ENCODE peak calls at places on chromosomes 13 and 19, in four cellular contexts. E, W, O and G are unnamed samples. For H3K36me3 and H3K9me3, the result is how much of the 10 kb centered on the place peaks cover.

GRCh38 chr13:79456051-79456450 is 24.9 kb upstream of the NDFIP2 start:
- DNase-seq in E (no peak), W (no peak), O (no peak), G (no peak)

GRCh38 chr19:40592170-40592569 is 9.0 kb upstream of the LTBP4 start:
- DNase-seq in E (no peak), W (no peak), O (no peak), G (no peak)

GRCh38 chr19:29528946-29529645 is 3.3 kb downstream of the VSTM2B start:
- DNase-seq in E (no peak), W (no peak), O (no peak), G (no peak)

GRCh38 chr19:7368456-7368855 is 19.7 kb downstream of the ARHGEF18 start:
- DNase-seq in E (no peak), W (no peak), O (no peak), G (peak)

GRCh38 chr13:106277483-106278154 is 257.8 kb downstream of the EFNB2 start:
- DNase-seq in E (peak), W (no peak), O (no peak), G (no peak)

GRCh38 chr19:35519291-35519690 is 5.8 kb upstream of the DMKN start:
- DNase-seq in E (no peak), W (no peak), O (no peak), G (peak)

GRCh38 chr19:13817018-13817614 is 21.9 kb downstream of the ZSWIM4 start:
- DNase-seq in E (peak), W (no peak), O (peak), G (peak)

GRCh38 chr19:47644199-47644598 is 35.3 kb downstream of the BICRA start:
- DNase-seq in E (no peak), W (no peak), O (no peak), G (no peak)

GRCh38 chr13:73090116-73090811 is 31.5 kb downstream of the KLF5 start:
- DNase-seq in E (no peak), W (no peak), O (peak), G (peak)

GRCh38 chr19:412356-413355 is 3.7 kb upstream of the C2CD4C start:
- DNase-seq in E (no peak), W (no peak), O (no peak), G (no peak)

GRCh38 chr13:111046590-111047141 is 68.4 kb upstream of the ARHGEF7 start:
- DNase-seq in E (peak), W (no peak), O (no peak), G (no peak)

GRCh38 chr19:27744926-27745844 is 1467.8 kb downstream of the UQCRFS1 start:
- DNase-seq in E (no peak), W (no peak), O (no peak), G (no peak)

GRCh38 chr13:102128216-102128800 is 273.5 kb downstream of the FGF14 start:
- DNase-seq in E (no peak), W (no peak), O (no peak), G (peak)

GRCh38 chr13:111129465-111130110 is 14.5 kb downstream of the ARHGEF7 start:
- DNase-seq in E (no peak), W (no peak), O (no peak), G (no peak)

GRCh38 chr13:93146584-93147292 is 79.9 kb upstream of the GPC6 start:
- DNase-seq in E (no peak), W (no peak), O (no peak), G (no peak)

GRCh38 chr13:40346592-40346991 is 319.8 kb downstream of the FOXO1 start:
- DNase-seq in E (no peak), W (no peak), O (no peak), G (no peak)

GRCh38 chr19:12293771-12294307 is 844 bp downstream of the ZNF44 start:
- DNase-seq in E (peak), W (peak), O (peak), G (peak)

GRCh38 chr19:18292810-18293641 is 11.6 kb upstream of the JUND start:
- DNase-seq in E (peak), W (no peak), O (peak), G (no peak)

GRCh38 chr19:1818549-1819195 is 6.6 kb upstream of the ATP8B3 start:
- DNase-seq in E (no peak), W (no peak), O (no peak), G (no peak)
- H3K36me3 ChIP-seq in E (under half), W (half or more), O (under half), G (under half)

GRCh38 chr13:45851171-45851889 is at the start of gene SIAH3:
- DNase-seq in E (no peak), W (no peak), O (peak), G (no peak)
- H3K4me3 ChIP-seq in E (peak), W (peak), O (no peak), G (no peak)

DNA sequence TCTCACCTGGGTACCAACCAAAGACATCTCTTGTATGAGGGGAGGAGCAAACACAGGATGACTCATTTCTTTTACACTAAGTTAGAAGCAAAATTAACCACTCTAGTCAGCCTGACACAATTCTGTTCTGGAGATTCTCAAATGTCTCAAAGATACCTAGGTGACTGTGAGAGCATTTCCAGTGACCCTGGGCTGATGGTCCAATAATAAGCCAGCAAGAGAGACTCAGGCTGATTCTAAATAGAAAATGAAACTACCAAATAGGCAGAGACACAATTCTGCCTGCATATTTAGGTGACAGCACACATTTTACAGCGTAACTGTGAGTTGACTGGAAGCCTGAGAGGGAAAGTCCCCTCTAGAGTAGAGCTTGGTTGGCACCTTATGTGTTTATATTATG is 16.3 kb downstream of the ZNF91 start:
- DNase-seq in E (no peak), W (no peak), O (no peak), G (no peak)
- H3K9me3 ChIP-seq in E (under half), W (half or more), O (half or more), G (under half)

DNA sequence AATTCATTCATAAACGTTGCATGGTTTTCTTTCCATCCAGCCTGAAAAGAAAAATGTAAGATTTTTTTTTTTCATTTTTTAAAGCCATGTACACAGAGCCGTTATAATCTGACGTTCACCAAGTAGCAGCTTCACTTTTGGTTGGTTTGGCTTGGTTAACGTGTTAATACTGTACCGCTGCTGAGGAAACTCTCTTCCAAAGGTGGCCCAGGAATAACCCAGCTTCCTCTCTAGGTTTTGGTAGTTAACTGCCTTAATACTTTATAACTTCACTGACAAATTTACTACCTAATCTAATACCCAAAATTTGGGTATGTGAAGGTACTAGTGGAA is 1.7 kb downstream of the INTS6 start:
- DNase-seq in E (no peak), W (no peak), O (no peak), G (no peak)
- H3K36me3 ChIP-seq in E (under half), W (under half), O (under half), G (half or more)